ENCODE peak calls at places on chromosomes 4 and X, in seven cellular contexts. O is H9, C is H1, K is mesenchymal stem cell, I is neuronal stem cell, E is trophoblast cell, J is IMR-90. V is an unnamed sample.

GRCh38 chrX:6861456-6861855 is 286.1 kb upstream of the STS start:
- DNase-seq in O (no peak), C (no peak), K (no peak), I (no peak), E (no peak), J (no peak), V (peak; percentile 3)

GRCh38 chrX:69163936-69164741 is 1.1 kb downstream of the PJA1 start:
- DNase-seq in O (peak; percentile 46), C (no peak), K (peak; percentile 19), I (no peak), E (peak; percentile 6), J (no peak), V (peak; percentile 64)

GRCh38 chrX:70656304-70656703 is 211.7 kb downstream of the DLG3 start:
- DNase-seq in O (no peak), C (no peak), K (no peak), I (no peak), E (no peak), J (no peak), V (no peak)

GRCh38 chr4:186695392-186695791 is 28.3 kb downstream of the FAT1 start:
- DNase-seq in O (no peak), C (no peak), K (no peak), I (no peak), E (no peak), J (no peak), V (no peak)

GRCh38 chrX:24169211-24169610 is 19.7 kb downstream of the ZFX start:
- DNase-seq in O (no peak), C (no peak), K (no peak), I (no peak), E (no peak), J (no peak), V (no peak)

GRCh38 chr4:7327341-7327885 is 107.3 kb downstream of the PSAPL1 start:
- DNase-seq in O (no peak), C (no peak), K (no peak), I (no peak), E (no peak), J (no peak), V (no peak)

GRCh38 chr4:2352171-2352570 is 66.3 kb downstream of the ZFYVE28 start:
- DNase-seq in O (peak; percentile 16), C (peak; percentile 33), K (no peak), I (no peak), E (no peak), J (no peak), V (no peak)

GRCh38 chr4:188661502-188661901 is 522.3 kb downstream of the TRIML1 start:
- DNase-seq in O (no peak), C (no peak), K (no peak), I (no peak), E (no peak), J (peak; percentile 48), V (no peak)

GRCh38 chr4:133320576-133321170 is 171.6 kb downstream of the PCDH10 start:
- DNase-seq in O (peak; percentile 40), C (no peak), K (peak; percentile 50), I (peak; percentile 23), E (peak; percentile 66), J (peak; percentile 3), V (peak; percentile 75)

GRCh38 chr4:182805606-182806149 is 111.5 kb downstream of the DCTD start:
- DNase-seq in O (no peak), C (no peak), K (no peak), I (no peak), E (no peak), J (no peak), V (no peak)

GRCh38 chrX:58025979-58026378 is 115.7 kb upstream of the ZXDA start:
- DNase-seq in O (no peak), C (peak; percentile 24), K (peak; percentile 10), I (no peak), E (peak; percentile 54), J (peak; percentile 25), V (peak; percentile 23)

DNA sequence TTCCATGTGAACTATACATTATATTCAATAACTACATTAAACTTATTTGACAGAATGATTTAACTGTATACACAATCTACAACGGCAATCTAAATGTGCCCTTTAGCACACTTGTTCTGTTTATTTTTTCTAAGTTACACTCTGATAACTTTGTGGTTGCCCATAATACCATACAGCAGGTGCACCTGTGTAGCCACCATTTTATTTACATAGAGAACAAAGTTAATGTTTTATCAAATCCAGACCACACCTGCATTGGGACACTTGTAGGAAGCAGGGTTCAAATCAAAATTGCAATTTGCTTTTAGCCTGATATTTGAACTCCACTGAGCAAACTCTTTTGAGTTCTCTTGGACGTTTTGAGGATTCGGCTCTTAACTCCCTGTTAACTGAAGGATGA is 275.8 kb downstream of the CFAP299 start:
- DNase-seq in O (no peak), C (no peak), K (no peak), I (no peak), E (no peak), J (no peak), V (no peak)
- H3K18ac ChIP-seq in O (no peak overlapping the region), C (no peak overlapping the region), K (no peak overlapping the region), I (no peak overlapping the region), E (no peak overlapping the region), J (no peak overlapping the region), V (no peak overlapping the region)

GRCh38 chr4:179872751-179873150 is 2370.5 kb upstream of the TENM3 start:
- DNase-seq in O (no peak), C (no peak), K (no peak), I (no peak), E (no peak), J (no peak), V (no peak)
- H3K18ac ChIP-seq in O (no peak overlapping the region), C (no peak overlapping the region), K (no peak overlapping the region), I (no peak overlapping the region), E (no peak overlapping the region), J (no peak overlapping the region), V (no peak overlapping the region)

DNA sequence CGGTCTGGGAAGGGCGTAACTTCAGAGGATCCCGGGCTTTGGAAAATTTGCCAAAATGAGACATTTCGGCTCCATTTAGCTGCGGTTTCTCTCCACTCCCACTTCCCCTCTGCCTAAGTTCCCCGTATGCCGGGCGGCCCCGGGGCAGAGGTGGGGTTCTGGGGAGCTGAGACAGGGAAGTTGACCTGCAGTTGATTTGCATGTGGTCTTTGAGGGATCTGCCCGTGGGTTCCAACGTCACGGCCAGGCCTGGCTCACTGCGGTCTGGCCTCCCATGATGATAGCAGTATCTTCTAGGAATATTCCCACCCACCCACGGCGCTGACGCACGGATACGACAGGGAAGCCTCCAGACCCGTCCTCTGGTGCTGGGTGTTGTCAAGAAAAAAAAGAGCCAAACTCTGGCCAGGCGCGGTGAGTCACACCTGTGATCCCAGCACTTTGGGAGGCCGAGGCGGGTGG is 27.3 kb upstream of the CRLF2 start:
- DNase-seq in O (no peak), C (no peak), K (no peak), I (no peak), E (peak; percentile 51), J (no peak), V (no peak)
- H3K18ac ChIP-seq in O (no peak overlapping the region), C (no peak overlapping the region), K (no peak overlapping the region), I (no peak overlapping the region), E (no peak overlapping the region), J (no peak overlapping the region), V (peak overlapping the region; percentile 32)

GRCh38 chr4:159278399-159278798 is 175.5 kb downstream of the RAPGEF2 start:
- DNase-seq in O (no peak), C (no peak), K (peak; percentile 67), I (no peak), E (peak; percentile 28), J (peak; percentile 59), V (no peak)
- H3K18ac ChIP-seq in O (no peak overlapping the region), C (no peak overlapping the region), K (no peak overlapping the region), I (no peak overlapping the region), E (no peak overlapping the region), J (no peak overlapping the region), V (no peak overlapping the region)

DNA sequence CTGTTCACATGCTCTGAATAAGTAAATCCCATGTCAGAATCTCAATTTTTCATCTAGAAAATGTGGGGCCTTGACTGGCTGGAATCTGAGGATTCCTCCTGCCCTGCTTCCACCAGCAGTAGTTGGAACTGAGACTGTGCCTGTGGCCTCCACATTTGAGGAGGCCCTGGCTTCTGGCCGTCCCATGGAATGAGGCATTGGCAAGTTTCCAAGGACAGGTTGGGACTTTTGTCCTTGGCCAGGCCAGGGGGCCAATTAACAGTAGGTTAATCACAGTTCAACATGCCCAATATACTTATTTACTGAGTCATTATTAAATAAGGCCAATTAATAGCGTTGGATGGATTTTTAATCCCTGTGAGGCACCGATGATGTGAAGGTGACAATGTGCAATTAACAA is 50.2 kb upstream of the GABRE start:
- DNase-seq in O (no peak), C (no peak), K (no peak), I (no peak), E (peak; percentile 15), J (no peak), V (no peak)
- H3K18ac ChIP-seq in O (no peak overlapping the region), C (no peak overlapping the region), K (no peak overlapping the region), I (no peak overlapping the region), E (no peak overlapping the region), J (no peak overlapping the region), V (no peak overlapping the region)

DNA sequence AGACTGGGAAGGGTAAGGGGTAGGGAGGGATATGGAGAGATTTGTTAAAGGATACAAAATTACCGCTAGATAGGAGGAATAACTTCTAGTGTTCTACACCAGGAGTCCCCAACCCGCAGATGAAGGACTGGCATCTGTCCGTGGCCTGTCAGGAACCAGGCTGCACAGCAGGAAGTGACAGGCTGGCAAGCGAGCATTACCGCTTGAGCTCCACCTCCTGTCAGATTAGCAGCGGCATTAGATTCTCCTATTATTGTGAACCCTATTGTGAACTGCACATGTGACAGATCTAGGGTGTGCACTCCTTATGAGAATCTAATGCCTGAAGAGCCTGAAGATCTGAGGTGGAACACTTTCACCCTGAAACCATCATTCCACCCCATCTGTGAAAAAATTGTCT is 27.9 kb upstream of the BBS7 start:
- DNase-seq in O (no peak), C (no peak), K (no peak), I (no peak), E (peak; percentile 2), J (no peak), V (peak; percentile 11)
- H3K18ac ChIP-seq in O (no peak overlapping the region), C (no peak overlapping the region), K (no peak overlapping the region), I (no peak overlapping the region), E (no peak overlapping the region), J (no peak overlapping the region), V (no peak overlapping the region)

GRCh38 chrX:13272426-13272825 is 47.4 kb downstream of the ATXN3L start:
- DNase-seq in O (no peak), C (no peak), K (no peak), I (no peak), E (peak; percentile 74), J (no peak), V (no peak)
- H3K18ac ChIP-seq in O (no peak overlapping the region), C (no peak overlapping the region), K (no peak overlapping the region), I (no peak overlapping the region), E (no peak overlapping the region), J (no peak overlapping the region), V (no peak overlapping the region)